ENCODE peak calls at places on chromosomes 2 and 18, in six cellular contexts. One of them, this sample, is unnamed.

GRCh38 chr2:199738723-199739412 is 112.1 kb downstream of the FTCDNL1 start:
- DNase-seq in cardiac muscle cell: no peak
- DNase-seq in tibial nerve: no peak
- DNase-seq in MM.1S: no peak
- DNase-seq in GM06990: no peak
- DNase-seq in choroid plexus epithelial cell: peak; percentile 60
- DNase-seq in this sample: no peak

GRCh38 chr2:23564618-23564967 is 179.6 kb downstream of the KLHL29 start:
- DNase-seq in choroid plexus epithelial cell: no peak
- DNase-seq in GM06990: no peak
- DNase-seq in cardiac muscle cell: no peak
- DNase-seq in tibial nerve: peak; percentile 25
- DNase-seq in MM.1S: no peak
- DNase-seq in this sample: no peak

GRCh38 chr2:200609027-200609614 is 23.3 kb downstream of the AOX1 start:
- DNase-seq in MM.1S: no peak
- DNase-seq in cardiac muscle cell: no peak
- DNase-seq in tibial nerve: no peak
- DNase-seq in choroid plexus epithelial cell: peak; percentile 79
- DNase-seq in GM06990: no peak
- DNase-seq in this sample: no peak

GRCh38 chr2:74454654-74455511 is at the start of gene INO80B:
- DNase-seq in tibial nerve: peak; percentile 87
- DNase-seq in choroid plexus epithelial cell: peak; percentile 99
- DNase-seq in MM.1S: peak; percentile 97
- DNase-seq in GM06990: peak; percentile 95
- DNase-seq in cardiac muscle cell: peak; percentile 96
- DNase-seq in this sample: peak; percentile 95

GRCh38 chr2:173990970-173991819 is 26.0 kb upstream of the SP3 start:
- DNase-seq in MM.1S: peak; percentile 62
- DNase-seq in tibial nerve: peak; percentile 66
- DNase-seq in choroid plexus epithelial cell: peak; percentile 67
- DNase-seq in GM06990: peak; percentile 56
- DNase-seq in cardiac muscle cell: no peak
- DNase-seq in this sample: no peak

GRCh38 chr18:59672125-59672769 is 25.0 kb downstream of the CCBE1 start:
- DNase-seq in cardiac muscle cell: no peak
- DNase-seq in choroid plexus epithelial cell: no peak
- DNase-seq in tibial nerve: no peak
- DNase-seq in GM06990: no peak
- DNase-seq in MM.1S: no peak
- DNase-seq in this sample: no peak

GRCh38 chr2:124540805-124541204 is 515.7 kb downstream of the CNTNAP5 start:
- DNase-seq in tibial nerve: no peak
- DNase-seq in choroid plexus epithelial cell: no peak
- DNase-seq in MM.1S: no peak
- DNase-seq in cardiac muscle cell: no peak
- DNase-seq in GM06990: no peak
- DNase-seq in this sample: no peak

GRCh38 chr2:174145827-174146226 is 102.5 kb downstream of the OLA1 start:
- DNase-seq in MM.1S: no peak
- DNase-seq in cardiac muscle cell: peak; percentile 19
- DNase-seq in choroid plexus epithelial cell: peak; percentile 53
- DNase-seq in GM06990: no peak
- DNase-seq in tibial nerve: no peak
- DNase-seq in this sample: no peak

GRCh38 chr18:56089607-56090258 is 501.7 kb upstream of the TCF4 start:
- DNase-seq in GM06990: no peak
- DNase-seq in choroid plexus epithelial cell: no peak
- DNase-seq in MM.1S: no peak
- DNase-seq in cardiac muscle cell: no peak
- DNase-seq in tibial nerve: no peak
- DNase-seq in this sample: no peak

GRCh38 chr2:119028327-119029174 is 86.6 kb downstream of the MARCO start:
- DNase-seq in MM.1S: peak; percentile 44
- DNase-seq in cardiac muscle cell: peak; percentile 37
- DNase-seq in GM06990: no peak
- DNase-seq in choroid plexus epithelial cell: peak; percentile 61
- DNase-seq in tibial nerve: no peak
- DNase-seq in this sample: no peak

GRCh38 chr2:20444993-20445910 is 1.6 kb upstream of the RHOB start:
- DNase-seq in tibial nerve: peak; percentile 7
- DNase-seq in choroid plexus epithelial cell: no peak
- DNase-seq in MM.1S: no peak
- DNase-seq in cardiac muscle cell: no peak
- DNase-seq in GM06990: no peak
- DNase-seq in this sample: no peak

GRCh38 chr2:64202206-64202864 is 58.1 kb upstream of the PELI1 start:
- DNase-seq in choroid plexus epithelial cell: peak; percentile 74
- DNase-seq in cardiac muscle cell: no peak
- DNase-seq in MM.1S: no peak
- DNase-seq in tibial nerve: no peak
- DNase-seq in GM06990: no peak
- DNase-seq in this sample: no peak

GRCh38 chr2:148023861-148024260 is 3.0 kb downstream of the MBD5 start:
- DNase-seq in MM.1S: peak; percentile 62
- DNase-seq in cardiac muscle cell: no peak
- DNase-seq in GM06990: peak; percentile 30
- DNase-seq in tibial nerve: no peak
- DNase-seq in choroid plexus epithelial cell: no peak
- DNase-seq in this sample: no peak
- H3K4me3 ChIP-seq in MM.1S: no peak overlapping the region
- H3K4me3 ChIP-seq in cardiac muscle cell: no peak overlapping the region
- H3K4me3 ChIP-seq in GM06990: no peak overlapping the region
- H3K4me3 ChIP-seq in tibial nerve: no peak overlapping the region
- H3K4me3 ChIP-seq in choroid plexus epithelial cell: no peak overlapping the region
- H3K4me3 ChIP-seq in this sample: no peak overlapping the region

GRCh38 chr2:53756644-53757043 is 11.0 kb upstream of the CHAC2 start:
- DNase-seq in tibial nerve: no peak
- DNase-seq in choroid plexus epithelial cell: no peak
- DNase-seq in GM06990: no peak
- DNase-seq in cardiac muscle cell: no peak
- DNase-seq in MM.1S: no peak
- DNase-seq in this sample: no peak

GRCh38 chr2:53752385-53752784 is 15.2 kb upstream of the CHAC2 start:
- DNase-seq in tibial nerve: no peak
- DNase-seq in choroid plexus epithelial cell: no peak
- DNase-seq in GM06990: no peak
- DNase-seq in cardiac muscle cell: no peak
- DNase-seq in MM.1S: no peak
- DNase-seq in this sample: no peak

GRCh38 chr2:53751728-53752127 is 15.9 kb upstream of the CHAC2 start:
- DNase-seq in tibial nerve: no peak
- DNase-seq in MM.1S: no peak
- DNase-seq in choroid plexus epithelial cell: peak; percentile 14
- DNase-seq in cardiac muscle cell: no peak
- DNase-seq in GM06990: peak; percentile 38
- DNase-seq in this sample: no peak

GRCh38 chr2:53753036-53753435 is 14.6 kb upstream of the CHAC2 start:
- DNase-seq in MM.1S: no peak
- DNase-seq in tibial nerve: no peak
- DNase-seq in cardiac muscle cell: no peak
- DNase-seq in GM06990: no peak
- DNase-seq in choroid plexus epithelial cell: no peak
- DNase-seq in this sample: no peak

GRCh38 chr2:53755022-53755630 is 12.5 kb upstream of the CHAC2 start:
- DNase-seq in GM06990: no peak
- DNase-seq in MM.1S: no peak
- DNase-seq in choroid plexus epithelial cell: no peak
- DNase-seq in cardiac muscle cell: no peak
- DNase-seq in tibial nerve: peak; percentile 46
- DNase-seq in this sample: no peak
- H3K4me3 ChIP-seq in GM06990: no peak overlapping the region
- H3K4me3 ChIP-seq in MM.1S: no peak overlapping the region
- H3K4me3 ChIP-seq in choroid plexus epithelial cell: no peak overlapping the region
- H3K4me3 ChIP-seq in cardiac muscle cell: no peak overlapping the region
- H3K4me3 ChIP-seq in tibial nerve: no peak overlapping the region
- H3K4me3 ChIP-seq in this sample: no peak overlapping the region

GRCh38 chr2:111116843-111117665 is 3.7 kb upstream of the BCL2L11 start:
- DNase-seq in tibial nerve: peak; percentile 52
- DNase-seq in MM.1S: peak; percentile 70
- DNase-seq in GM06990: peak; percentile 52
- DNase-seq in choroid plexus epithelial cell: peak; percentile 82
- DNase-seq in cardiac muscle cell: peak; percentile 80
- DNase-seq in this sample: peak; percentile 78

GRCh38 chr2:111116016-111116746 is 4.5 kb upstream of the BCL2L11 start:
- DNase-seq in cardiac muscle cell: no peak
- DNase-seq in MM.1S: no peak
- DNase-seq in choroid plexus epithelial cell: peak; percentile 11
- DNase-seq in GM06990: peak; percentile 28
- DNase-seq in tibial nerve: no peak
- DNase-seq in this sample: no peak

GRCh38 chr2:111119004-111119846 is 1.5 kb upstream of the BCL2L11 start:
- DNase-seq in MM.1S: no peak
- DNase-seq in tibial nerve: no peak
- DNase-seq in GM06990: peak; percentile 40
- DNase-seq in cardiac muscle cell: peak; percentile 16
- DNase-seq in choroid plexus epithelial cell: peak; percentile 24
- DNase-seq in this sample: peak; percentile 42

GRCh38 chr2:111118455-111119003 is 2.2 kb upstream of the BCL2L11 start:
- DNase-seq in choroid plexus epithelial cell: no peak
- DNase-seq in MM.1S: no peak
- DNase-seq in tibial nerve: no peak
- DNase-seq in cardiac muscle cell: no peak
- DNase-seq in GM06990: no peak
- DNase-seq in this sample: no peak

GRCh38 chr2:111117666-111118454 is 2.9 kb upstream of the BCL2L11 start:
- DNase-seq in cardiac muscle cell: peak; percentile 38
- DNase-seq in tibial nerve: no peak
- DNase-seq in MM.1S: peak; percentile 10
- DNase-seq in GM06990: peak; percentile 33
- DNase-seq in choroid plexus epithelial cell: peak; percentile 90
- DNase-seq in this sample: no peak
- H3K4me3 ChIP-seq in cardiac muscle cell: peak overlapping the region; percentile 56
- H3K4me3 ChIP-seq in tibial nerve: peak overlapping the region; percentile 29
- H3K4me3 ChIP-seq in MM.1S: peak overlapping the region; percentile 34
- H3K4me3 ChIP-seq in GM06990: no peak overlapping the region
- H3K4me3 ChIP-seq in choroid plexus epithelial cell: peak overlapping the region; percentile 86
- H3K4me3 ChIP-seq in this sample: peak overlapping the region; percentile 65

DNA sequence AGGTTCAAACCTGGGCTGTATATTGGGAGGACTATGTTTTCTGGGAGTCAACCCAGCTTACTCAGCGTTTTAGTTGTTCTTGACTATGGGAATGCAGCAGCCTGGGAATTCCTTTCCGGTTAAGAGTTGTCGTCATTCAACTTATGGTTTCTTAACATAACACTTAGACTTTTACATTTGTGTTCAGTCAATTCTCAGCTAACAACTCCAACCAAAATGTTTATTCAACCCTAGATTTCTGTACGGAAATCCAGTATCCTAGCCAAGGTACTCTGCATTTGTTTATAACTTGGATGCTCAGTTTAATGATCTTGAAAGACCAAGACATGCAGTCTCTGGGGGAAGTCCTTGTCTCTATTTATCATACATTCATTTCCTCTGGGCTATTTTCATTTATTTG is 960.9 kb downstream of the CBLN2 start:
- DNase-seq in cardiac muscle cell: no peak
- DNase-seq in MM.1S: no peak
- DNase-seq in GM06990: no peak
- DNase-seq in tibial nerve: no peak
- DNase-seq in choroid plexus epithelial cell: peak; percentile 21
- DNase-seq in this sample: no peak
- H3K4me3 ChIP-seq in cardiac muscle cell: no peak overlapping the region
- H3K4me3 ChIP-seq in MM.1S: no peak overlapping the region
- H3K4me3 ChIP-seq in GM06990: no peak overlapping the region
- H3K4me3 ChIP-seq in tibial nerve: no peak overlapping the region
- H3K4me3 ChIP-seq in choroid plexus epithelial cell: peak overlapping the region; percentile 32
- H3K4me3 ChIP-seq in this sample: no peak overlapping the region

GRCh38 chr2:219246559-219246958 is 1.3 kb downstream of the STK16 start:
- DNase-seq in GM06990: no peak
- DNase-seq in cardiac muscle cell: no peak
- DNase-seq in MM.1S: no peak
- DNase-seq in tibial nerve: no peak
- DNase-seq in choroid plexus epithelial cell: no peak
- DNase-seq in this sample: no peak
- H3K4me3 ChIP-seq in GM06990: no peak overlapping the region
- H3K4me3 ChIP-seq in cardiac muscle cell: no peak overlapping the region
- H3K4me3 ChIP-seq in MM.1S: no peak overlapping the region
- H3K4me3 ChIP-seq in tibial nerve: no peak overlapping the region
- H3K4me3 ChIP-seq in choroid plexus epithelial cell: no peak overlapping the region
- H3K4me3 ChIP-seq in this sample: peak overlapping the region; percentile 86

GRCh38 chr2:28737655-28738054 is 14.0 kb upstream of the PPP1CB start:
- DNase-seq in cardiac muscle cell: no peak
- DNase-seq in choroid plexus epithelial cell: no peak
- DNase-seq in tibial nerve: no peak
- DNase-seq in MM.1S: no peak
- DNase-seq in GM06990: no peak
- DNase-seq in this sample: no peak

GRCh38 chr2:28730641-28731146 is 20.9 kb upstream of the PPP1CB start:
- DNase-seq in GM06990: no peak
- DNase-seq in MM.1S: no peak
- DNase-seq in cardiac muscle cell: no peak
- DNase-seq in choroid plexus epithelial cell: no peak
- DNase-seq in tibial nerve: no peak
- DNase-seq in this sample: no peak

GRCh38 chr2:28735511-28735910 is 16.1 kb upstream of the PPP1CB start:
- DNase-seq in GM06990: no peak
- DNase-seq in MM.1S: no peak
- DNase-seq in tibial nerve: no peak
- DNase-seq in cardiac muscle cell: no peak
- DNase-seq in choroid plexus epithelial cell: no peak
- DNase-seq in this sample: no peak

DNA sequence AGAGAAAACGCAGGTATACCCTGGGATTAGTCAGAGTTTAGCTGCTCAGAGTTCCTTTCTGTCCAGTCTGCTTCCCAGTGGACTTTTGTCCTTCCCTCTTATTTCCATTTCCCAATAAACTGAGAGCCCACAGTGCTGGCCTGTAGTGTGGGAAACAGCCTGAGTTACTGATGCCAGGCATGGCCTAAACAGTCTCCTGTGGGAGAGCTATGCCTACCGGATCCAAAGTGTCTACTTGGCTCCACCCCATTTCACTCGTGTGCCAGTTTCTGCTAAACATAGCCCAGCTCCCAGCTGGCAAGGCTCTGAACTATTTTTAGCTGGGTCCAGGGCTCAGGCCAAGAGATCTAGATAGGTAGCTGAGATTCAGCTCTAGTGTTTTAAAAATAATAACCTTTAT is 15.6 kb upstream of the PPP1CB start:
- DNase-seq in GM06990: no peak
- DNase-seq in cardiac muscle cell: peak; percentile 83
- DNase-seq in tibial nerve: no peak
- DNase-seq in choroid plexus epithelial cell: no peak
- DNase-seq in MM.1S: no peak
- DNase-seq in this sample: no peak
- H3K4me3 ChIP-seq in GM06990: no peak overlapping the region
- H3K4me3 ChIP-seq in cardiac muscle cell: no peak overlapping the region
- H3K4me3 ChIP-seq in tibial nerve: no peak overlapping the region
- H3K4me3 ChIP-seq in choroid plexus epithelial cell: no peak overlapping the region
- H3K4me3 ChIP-seq in MM.1S: no peak overlapping the region
- H3K4me3 ChIP-seq in this sample: no peak overlapping the region

GRCh38 chr2:188078544-188078943 is 213.1 kb upstream of the GULP1 start:
- DNase-seq in cardiac muscle cell: no peak
- DNase-seq in choroid plexus epithelial cell: peak; percentile 3
- DNase-seq in MM.1S: no peak
- DNase-seq in GM06990: peak; percentile 11
- DNase-seq in tibial nerve: no peak
- DNase-seq in this sample: no peak

GRCh38 chr2:188079176-188079575 is 212.5 kb upstream of the GULP1 start:
- DNase-seq in tibial nerve: no peak
- DNase-seq in choroid plexus epithelial cell: peak; percentile 87
- DNase-seq in cardiac muscle cell: no peak
- DNase-seq in MM.1S: no peak
- DNase-seq in GM06990: no peak
- DNase-seq in this sample: no peak

GRCh38 chr2:188076149-188077056 is 215.3 kb upstream of the GULP1 start:
- DNase-seq in choroid plexus epithelial cell: peak; percentile 17
- DNase-seq in MM.1S: no peak
- DNase-seq in tibial nerve: no peak
- DNase-seq in GM06990: peak; percentile 8
- DNase-seq in cardiac muscle cell: no peak
- DNase-seq in this sample: no peak

GRCh38 chr2:188077757-188078156 is 213.9 kb upstream of the GULP1 start:
- DNase-seq in GM06990: no peak
- DNase-seq in cardiac muscle cell: no peak
- DNase-seq in MM.1S: no peak
- DNase-seq in choroid plexus epithelial cell: no peak
- DNase-seq in tibial nerve: no peak
- DNase-seq in this sample: no peak
- H3K4me3 ChIP-seq in GM06990: no peak overlapping the region
- H3K4me3 ChIP-seq in cardiac muscle cell: no peak overlapping the region
- H3K4me3 ChIP-seq in MM.1S: no peak overlapping the region
- H3K4me3 ChIP-seq in choroid plexus epithelial cell: no peak overlapping the region
- H3K4me3 ChIP-seq in tibial nerve: no peak overlapping the region
- H3K4me3 ChIP-seq in this sample: no peak overlapping the region